ENCODE peak calls at places on chromosomes 7 and 10, in five cellular contexts. S, W, U, H and L are unnamed samples.

GRCh38 chr7:137978464-137979237 is 23.2 kb downstream of the CREB3L2 start:
- DNase-seq in S (peak), W (no peak), U (no peak), H (no peak), L (no peak)

GRCh38 chr10:3791974-3792633 is 7.1 kb upstream of the KLF6 start:
- DNase-seq in S (peak), W (no peak), U (no peak), H (no peak), L (no peak)

GRCh38 chr10:24953350-24954074 is 1.1 kb upstream of the PRTFDC1 start:
- DNase-seq in S (peak), W (no peak), U (no peak), H (no peak), L (no peak)

GRCh38 chr7:104979167-104979841 is 34.7 kb upstream of the KMT2E start:
- DNase-seq in S (peak), W (no peak), U (no peak), H (no peak), L (peak)

GRCh38 chr7:157978766-157979165 is 608.9 kb downstream of the PTPRN2 start:
- DNase-seq in S (no peak), W (no peak), U (no peak), H (no peak), L (no peak)

GRCh38 chr7:151251926-151252835 is 3.7 kb upstream of the SMARCD3 start:
- DNase-seq in S (peak), W (no peak), U (no peak), H (peak), L (no peak)

GRCh38 chr7:95322396-95322795 is 1.9 kb downstream of the PON1 start:
- DNase-seq in S (peak), W (no peak), U (no peak), H (no peak), L (no peak)

GRCh38 chr10:34018129-34018528 is 683.7 kb upstream of the NRP1 start:
- DNase-seq in S (no peak), W (no peak), U (no peak), H (no peak), L (no peak)

GRCh38 chr7:22860784-22861482 is 38.3 kb upstream of the TOMM7 start:
- DNase-seq in S (no peak), W (no peak), U (no peak), H (no peak), L (no peak)

GRCh38 chr7:51311166-51311565 is 5.4 kb downstream of the COBL start:
- DNase-seq in S (no peak), W (peak), U (no peak), H (no peak), L (no peak)

GRCh38 chr10:128429835-128430513 is 303.8 kb upstream of the MKI67 start:
- DNase-seq in S (no peak), W (no peak), U (peak), H (no peak), L (no peak)

GRCh38 chr10:44990965-44991364 is 9.8 kb upstream of the ZNF22 start:
- DNase-seq in S (no peak), W (no peak), U (no peak), H (no peak), L (no peak)

GRCh38 chr7:19117081-19117869 is at the start of gene TWIST1:
- DNase-seq in S (peak), W (no peak), U (no peak), H (no peak), L (no peak)

GRCh38 chr10:110914411-110914810 is 4.6 kb downstream of the BBIP1 start:
- DNase-seq in S (peak), W (no peak), U (no peak), H (no peak), L (no peak)

GRCh38 chr7:74708569-74709275 is 51.2 kb downstream of the GTF2I start:
- DNase-seq in S (no peak), W (no peak), U (no peak), H (no peak), L (no peak)

GRCh38 chr10:119199231-119199992 is 8.0 kb upstream of the GRK5 start:
- DNase-seq in S (peak), W (peak), U (no peak), H (peak), L (peak)

GRCh38 chr10:15363031-15363430 is 8.1 kb downstream of the FAM171A1 start:
- DNase-seq in S (no peak), W (no peak), U (no peak), H (no peak), L (no peak)

GRCh38 chr10:77770868-77771175 is 133.2 kb upstream of the KCNMA1 start:
- DNase-seq in S (no peak), W (no peak), U (no peak), H (no peak), L (no peak)

GRCh38 chr7:93047514-93048099 is 70.2 kb downstream of the SAMD9 start:
- DNase-seq in S (no peak), W (no peak), U (no peak), H (no peak), L (no peak)

GRCh38 chr10:71911296-71911954 is 52.8 kb upstream of the CHST3 start:
- DNase-seq in S (no peak), W (no peak), U (no peak), H (no peak), L (no peak)